ENCODE peak calls at places on chromosomes 13 and 19, in six cellular contexts. K is NCI-H1105 treated with DMSO at 0.1 percent for 48 hours; L is astrocyte of the spinal cord; F is activated CD4-positive, alpha-beta T cell treated with anti-CD3 and anti-CD28 coated beads, Interleukin-2, amount 50 U/mL, for 1 hour; S is stimulated activated CD8-positive, alpha-beta memory T cell treated with anti-CD3 and anti-CD28 coated beads, Interleukin-4, amount 100 ng/mL, for 4 hours; X is stimulated activated naive CD4-positive, alpha-beta T cell. O is an unnamed sample.

GRCh38 chr13:45833663-45834062 is 17.9 kb downstream of the SIAH3 start:
- DNase-seq in L (peak; percentile 61), X (no peak), K (no peak), S (no peak), F (no peak), O (no peak)

GRCh38 chr19:48196321-48196761 is 25.9 kb downstream of the ZSWIM9 start:
- DNase-seq in L (no peak), S (no peak), K (peak; percentile 60), F (no peak), X (no peak), O (no peak)

GRCh38 chr13:99842379-99842778 is 129.2 kb downstream of the ZIC5 start:
- DNase-seq in S (no peak), K (no peak), X (no peak), L (no peak), F (no peak), O (no peak)

GRCh38 chr19:1295169-1296012 is 9.7 kb downstream of the EFNA2 start:
- DNase-seq in S (no peak), L (no peak), K (no peak), F (peak; percentile 43), X (peak; percentile 42), O (peak; percentile 65)

GRCh38 chr13:28347456-28348371 is 147.2 kb downstream of the FLT1 start:
- DNase-seq in K (no peak), S (no peak), X (no peak), F (no peak), L (no peak), O (no peak)

GRCh38 chr19:50607874-50608785 is 31.6 kb downstream of the SYT3 start:
- DNase-seq in X (peak; percentile 59), F (peak; percentile 56), S (peak; percentile 38), L (peak; percentile 24), K (no peak), O (peak; percentile 62)

GRCh38 chr13:50149143-50149703 is 134.0 kb downstream of the KCNRG start:
- DNase-seq in X (no peak), L (no peak), F (no peak), K (no peak), S (no peak), O (no peak)

GRCh38 chr13:63517376-63517775 is 2101.7 kb upstream of the PCDH20 start:
- DNase-seq in X (no peak), K (peak; percentile 11), F (no peak), L (peak; percentile 84), S (no peak), O (no peak)

GRCh38 chr19:13401388-13401787 is 104.9 kb downstream of the CACNA1A start:
- DNase-seq in L (peak; percentile 33), K (no peak), X (no peak), F (no peak), S (no peak), O (no peak)

GRCh38 chr19:31223805-31224534 is 125.3 kb downstream of the TSHZ3 start:
- DNase-seq in K (no peak), X (no peak), S (no peak), L (peak; percentile 91), F (no peak), O (no peak)

GRCh38 chr19:9431475-9431874 is 3.9 kb downstream of the ZNF266 start:
- DNase-seq in K (no peak), L (peak; percentile 13), S (no peak), F (peak; percentile 24), X (no peak), O (no peak)

GRCh38 chr19:13623686-13624405 is 117.6 kb upstream of the CACNA1A start:
- DNase-seq in S (no peak), F (no peak), L (no peak), X (no peak), K (peak; percentile 63), O (peak; percentile 43)

GRCh38 chr13:74148437-74148836 is 14.2 kb upstream of the KLF12 start:
- DNase-seq in K (no peak), S (no peak), F (no peak), L (no peak), X (no peak), O (no peak)

GRCh38 chr19:55877211-55877610 is 40.9 kb downstream of the NLRP4 start:
- DNase-seq in K (no peak), L (no peak), F (no peak), X (no peak), S (no peak), O (no peak)

O was measured in sciatic nerve.